ENCODE peak calls at places on chromosome 16, in four cellular contexts. S is BJ, Y is endothelial cell of umbilical vein, K is neural progenitor cell. W is an unnamed sample. For H3K27me3, the result is how much of the 10 kb centered on the place peaks cover.

GRCh38 chr16:53915452-53916160 is 211.7 kb downstream of the FTO start:
- DNase-seq in Y (no peak), K (peak), S (no peak), W (no peak)

GRCh38 chr16:64254443-64255367 is 867.2 kb downstream of the CDH11 start:
- DNase-seq in Y (no peak), S (no peak), K (no peak), W (no peak)

GRCh38 chr16:12801511-12802042 is 2.1 kb downstream of the CPPED1 start:
- DNase-seq in Y (peak), K (no peak), S (peak), W (no peak)

GRCh38 chr16:75420987-75421819 is 12.1 kb downstream of the CFDP1 start:
- DNase-seq in K (peak), Y (no peak), S (no peak), W (no peak)

GRCh38 chr16:27204232-27204915 is 1.0 kb downstream of the KDM8 start:
- DNase-seq in K (no peak), Y (no peak), S (no peak), W (no peak)

GRCh38 chr16:73921295-73921694 is 375.3 kb upstream of the PSMD7 start:
- DNase-seq in S (no peak), Y (no peak), K (no peak), W (no peak)

GRCh38 chr16:65845466-65846209 is 520.9 kb upstream of the CDH5 start:
- DNase-seq in Y (no peak), S (peak), K (no peak), W (no peak)

GRCh38 chr16:3135120-3135715 is 389 bp downstream of the ZNF213 start:
- DNase-seq in K (no peak), Y (peak), S (no peak), W (no peak)

GRCh38 chr16:23587726-23588125 is 8.4 kb downstream of the NDUFAB1 start:
- DNase-seq in K (no peak), S (peak), Y (no peak), W (no peak)

GRCh38 chr16:79270011-79270410 is 330.5 kb downstream of the MAF start:
- DNase-seq in Y (no peak), K (no peak), S (no peak), W (no peak)

GRCh38 chr16:2919511-2920255 is 8.0 kb downstream of the FLYWCH1 start:
- DNase-seq in S (no peak), Y (peak), K (peak), W (peak)

GRCh38 chr16:55436587-55436986 is 42.4 kb upstream of the MMP2 start:
- DNase-seq in S (no peak), Y (no peak), K (no peak), W (no peak)

GRCh38 chr16:80142276-80142675 is 398.5 kb upstream of the DYNLRB2 start:
- DNase-seq in K (no peak), S (no peak), Y (no peak), W (no peak)

GRCh38 chr16:64872101-64872500 is 249.8 kb downstream of the CDH11 start:
- DNase-seq in S (no peak), K (no peak), Y (no peak), W (no peak)

GRCh38 chr16:90019543-90020259 is 445 bp upstream of the DBNDD1 start:
- DNase-seq in Y (peak), K (peak), S (no peak), W (peak)

GRCh38 chr16:69853481-69853880 is 91.3 kb downstream of the WWP2 start:
- DNase-seq in S (no peak), Y (no peak), K (no peak), W (no peak)

GRCh38 chr16:46690281-46691178 is 1.1 kb downstream of the ORC6 start:
- DNase-seq in Y (peak), K (peak), S (no peak), W (no peak)

GRCh38 chr16:1691956-1692355 is 13.9 kb downstream of the JPT2 start:
- DNase-seq in K (no peak), S (no peak), Y (no peak), W (no peak)

GRCh38 chr16:62276632-62277031 is 240.4 kb upstream of the CDH8 start:
- DNase-seq in Y (no peak), K (no peak), S (no peak), W (no peak)

GRCh38 chr16:71626018-71626857 is at the start of gene MARVELD3:
- DNase-seq in Y (no peak), K (peak), S (no peak), W (peak)

GRCh38 chr16:50244504-50245416 is 21.6 kb upstream of the ADCY7 start:
- DNase-seq in S (no peak), K (peak), Y (no peak), W (no peak)

GRCh38 chr16:27080870-27081269 is 14.1 kb downstream of the C16orf82 start:
- DNase-seq in Y (no peak), K (peak), S (no peak), W (no peak)

GRCh38 chr16:89909777-89910716 is 8.6 kb upstream of the MC1R start:
- DNase-seq in S (no peak), Y (peak), K (peak), W (peak)

GRCh38 chr16:24514096-24514495 is 25.3 kb upstream of the RBBP6 start:
- DNase-seq in K (no peak), S (no peak), Y (no peak), W (no peak)

GRCh38 chr16:22388101-22388644 is 13.8 kb upstream of the CDR2 start:
- DNase-seq in S (no peak), Y (no peak), K (no peak), W (no peak)

GRCh38 chr16:52456368-52456767 is 90.6 kb downstream of the TOX3 start:
- DNase-seq in K (peak), S (no peak), Y (no peak), W (no peak)

GRCh38 chr16:31286421-31287032 is 26.8 kb downstream of the ITGAM start:
- DNase-seq in S (no peak), Y (no peak), K (no peak), W (no peak)
- H3K27me3 ChIP-seq in S (under half), Y (under half), K (under half), W (under half)

DNA sequence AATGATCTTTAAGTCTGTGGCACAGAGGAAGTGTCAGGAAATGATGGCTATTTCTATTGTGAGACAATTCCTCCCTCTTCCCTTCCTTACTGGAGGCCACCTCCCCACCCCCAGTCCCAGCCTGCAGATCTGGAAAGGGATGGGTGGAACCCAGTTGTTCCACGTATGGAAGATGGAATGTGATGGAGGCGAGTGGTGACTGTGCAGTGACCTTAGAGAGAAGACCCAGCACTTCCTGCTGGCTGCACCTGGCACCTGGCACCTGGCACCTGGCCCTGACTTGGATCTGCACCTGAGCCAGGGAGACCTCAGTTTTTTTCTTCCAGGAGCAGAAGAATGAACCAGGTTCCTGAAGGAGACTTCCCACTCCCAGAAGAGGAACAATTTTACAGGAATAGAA is 33.0 kb upstream of the TMC5 start:
- DNase-seq in Y (no peak), S (no peak), K (no peak), W (no peak)
- H3K27me3 ChIP-seq in Y (under half), S (under half), K (under half), W (under half)

DNA sequence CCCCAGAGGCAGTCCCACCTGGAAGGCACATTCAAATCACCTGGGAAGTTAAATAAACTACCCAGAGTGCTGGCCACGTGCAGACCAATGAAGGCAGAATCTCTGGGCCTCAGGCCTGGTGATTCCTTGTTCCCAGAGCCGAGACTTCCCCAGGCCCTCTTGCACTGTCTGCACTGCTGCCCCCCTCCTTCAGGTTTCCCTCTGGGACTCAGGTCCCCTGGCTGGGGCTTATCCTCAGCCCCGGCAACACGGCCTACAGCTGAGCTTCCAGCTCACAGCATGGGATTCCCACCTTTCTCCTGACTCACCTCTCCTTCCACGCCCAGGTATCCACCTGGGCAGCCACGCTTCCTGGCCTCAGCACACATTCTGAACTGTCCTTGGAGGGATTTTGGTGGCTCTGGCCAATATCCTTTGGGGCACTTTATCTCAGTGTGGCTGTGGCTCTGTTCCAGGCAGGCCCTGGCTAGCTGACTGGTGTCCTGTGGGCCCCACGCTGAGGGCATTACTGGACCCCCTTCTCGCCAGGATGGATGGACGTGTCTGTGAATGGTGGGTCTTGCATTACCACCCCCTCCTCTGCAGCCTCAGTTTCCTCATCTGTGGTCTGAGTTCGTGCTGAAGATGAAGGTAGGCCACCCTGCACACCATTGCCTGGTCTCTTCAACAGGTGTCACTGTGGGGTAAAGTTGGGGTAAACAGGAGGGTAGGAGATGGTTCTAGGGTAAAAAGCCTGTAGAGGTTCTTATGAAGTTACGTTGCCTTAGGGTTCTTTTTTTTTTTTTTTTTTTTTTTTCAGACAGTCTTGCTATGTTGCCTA is 165.7 kb downstream of the IRF8 start:
- DNase-seq in K (no peak), S (no peak), Y (no peak), W (no peak)
- H3K27me3 ChIP-seq in K (under half), S (under half), Y (under half), W (under half)

GRCh38 chr16:58502217-58502921 is 2.4 kb downstream of the NDRG4 start:
- DNase-seq in S (no peak), K (no peak), Y (no peak), W (no peak)
- H3K27me3 ChIP-seq in S (under half), K (under half), Y (under half), W (under half)

GRCh38 chr16:83840060-83840617 is 32.4 kb downstream of the HSBP1 start:
- DNase-seq in S (no peak), K (no peak), Y (no peak), W (no peak)
- H3K27me3 ChIP-seq in S (under half), K (under half), Y (under half), W (under half)